ENCODE peak calls at places on chromosomes 13 and 19, in seven cellular contexts. H is H1; I is cardiac fibroblast; K is OCI-M1; G is CD4-positive, alpha-beta T cell; M is SJSA1; R is body of pancreas. T is an unnamed sample.

GRCh38 chr19:16070366-16070990 is 5.8 kb upstream of the TPM4 start:
- DNase-seq in H (no peak), I (no peak), K (no peak), G (peak), M (no peak), R (peak), T (peak)

GRCh38 chr19:48624067-48624594 is 4.8 kb downstream of the SPHK2 start:
- DNase-seq in H (peak), I (peak), K (peak), G (peak), M (peak), R (peak), T (peak)

GRCh38 chr19:38024991-38025716 is 118.1 kb downstream of the SIPA1L3 start:
- DNase-seq in H (no peak), I (no peak), K (no peak), G (no peak), M (no peak), R (peak), T (no peak)

GRCh38 chr13:75364131-75364713 is 117.7 kb downstream of the TBC1D4 start:
- DNase-seq in H (no peak), I (no peak), K (no peak), G (no peak), M (no peak), R (no peak), T (no peak)

GRCh38 chr19:6056801-6057650 is 53.3 kb downstream of the RFX2 start:
- DNase-seq in H (no peak), I (peak), K (no peak), G (no peak), M (no peak), R (peak), T (no peak)

GRCh38 chr13:110881811-110882210 is 33.1 kb downstream of the ANKRD10 start:
- DNase-seq in H (no peak), I (no peak), K (no peak), G (no peak), M (no peak), R (no peak), T (no peak)

GRCh38 chr13:77544365-77544764 is 8.9 kb downstream of the SCEL start:
- DNase-seq in H (no peak), I (peak), K (no peak), G (no peak), M (no peak), R (peak), T (no peak)

GRCh38 chr19:40143612-40144011 is 47.6 kb upstream of the MAP3K10 start:
- DNase-seq in H (no peak), I (no peak), K (peak), G (no peak), M (no peak), R (no peak), T (no peak)

GRCh38 chr19:52034051-52034728 is 6.0 kb upstream of the ZNF614 start:
- DNase-seq in H (no peak), I (peak), K (no peak), G (no peak), M (no peak), R (no peak), T (no peak)

GRCh38 chr13:111202745-111203144 is 87.6 kb downstream of the ARHGEF7 start:
- DNase-seq in H (no peak), I (peak), K (peak), G (no peak), M (peak), R (no peak), T (no peak)

GRCh38 chr13:110628952-110629701 is 13.8 kb downstream of the NAXD start:
- DNase-seq in H (no peak), I (no peak), K (no peak), G (no peak), M (no peak), R (peak), T (no peak)

GRCh38 chr13:28548872-28549271 is 53.9 kb upstream of the FLT1 start:
- DNase-seq in H (no peak), I (no peak), K (no peak), G (no peak), M (no peak), R (no peak), T (no peak)

GRCh38 chr19:8069116-8069973 is 16.8 kb downstream of the CCL25 start:
- DNase-seq in H (peak), I (no peak), K (peak), G (no peak), M (no peak), R (no peak), T (no peak)

GRCh38 chr19:32223595-32224370 is 121.6 kb upstream of the ZNF507 start:
- DNase-seq in H (no peak), I (no peak), K (peak), G (no peak), M (no peak), R (no peak), T (no peak)

GRCh38 chr13:100789025-100789424 is 114.4 kb upstream of the TMTC4 start:
- DNase-seq in H (no peak), I (no peak), K (no peak), G (no peak), M (no peak), R (no peak), T (no peak)

GRCh38 chr13:109698779-109699178 is 87.6 kb downstream of the IRS2 start:
- DNase-seq in H (no peak), I (peak), K (peak), G (no peak), M (no peak), R (no peak), T (no peak)

GRCh38 chr19:57830071-57830602 is at the start of gene ZNF587B:
- DNase-seq in H (peak), I (peak), K (peak), G (no peak), M (peak), R (peak), T (no peak)

GRCh38 chr19:56917998-56918397 is 77.5 kb upstream of the PEG3 start:
- DNase-seq in H (no peak), I (no peak), K (no peak), G (no peak), M (no peak), R (no peak), T (no peak)

GRCh38 chr19:28468701-28469459 is 744.1 kb downstream of the UQCRFS1 start:
- DNase-seq in H (no peak), I (peak), K (peak), G (peak), M (peak), R (peak), T (no peak)

GRCh38 chr13:42354246-42355117 is 82.5 kb downstream of the AKAP11 start:
- DNase-seq in H (no peak), I (peak), K (no peak), G (peak), M (peak), R (no peak), T (no peak)

GRCh38 chr19:43290568-43291359 is 21.4 kb upstream of the PSG9 start:
- DNase-seq in H (peak), I (peak), K (peak), G (no peak), M (no peak), R (no peak), T (no peak)

GRCh38 chr13:48449656-48450055 is 36.7 kb upstream of the LPAR6 start:
- DNase-seq in H (no peak), I (no peak), K (no peak), G (no peak), M (peak), R (no peak), T (no peak)

GRCh38 chr19:5120833-5121232 is 151.9 kb downstream of the KDM4B start:
- DNase-seq in H (no peak), I (no peak), K (no peak), G (no peak), M (no peak), R (no peak), T (no peak)

GRCh38 chr13:80783926-80784325 is 443.0 kb upstream of the SPRY2 start:
- DNase-seq in H (no peak), I (peak), K (no peak), G (no peak), M (no peak), R (no peak), T (no peak)

GRCh38 chr13:99984463-99985242 is 3.1 kb downstream of the ZIC2 start:
- DNase-seq in H (peak), I (no peak), K (no peak), G (no peak), M (no peak), R (no peak), T (no peak)

GRCh38 chr13:27665333-27665732 is 43.6 kb downstream of the POLR1D start:
- DNase-seq in H (no peak), I (peak), K (peak), G (no peak), M (no peak), R (no peak), T (no peak)